ENCODE peak calls at places on chromosomes 12 and 14, in five cellular contexts. T, N, K, V and L are unnamed samples.

GRCh38 chr12:130514149-130514551 is 176.5 kb downstream of the PIWIL1 start:
- DNase-seq in V (no peak), T (no peak), K (no peak), N (no peak), L (no peak)

GRCh38 chr12:5273709-5274108 is 158.2 kb upstream of the NTF3 start:
- DNase-seq in K (no peak), N (no peak), T (no peak), V (no peak), L (no peak)

GRCh38 chr12:9692909-9693308 is 23.4 kb downstream of the CLEC2D start:
- DNase-seq in V (peak; percentile 36), T (no peak), N (peak; percentile 26), K (no peak), L (no peak)

GRCh38 chr14:105398726-105399440 is 545 bp downstream of the TEX22 start:
- DNase-seq in K (no peak), T (no peak), V (peak; percentile 39), N (peak; percentile 53), L (no peak)

GRCh38 chr14:94157195-94157594 is 16.9 kb upstream of the PPP4R4 start:
- DNase-seq in V (no peak), K (no peak), N (no peak), T (no peak), L (no peak)

GRCh38 chr12:51403744-51404143 is 12.5 kb upstream of the GALNT6 start:
- DNase-seq in N (no peak), V (no peak), K (no peak), T (no peak), L (no peak)

GRCh38 chr12:58346032-58346632 is 404.8 kb downstream of the ATP23 start:
- DNase-seq in V (peak; percentile 69), N (peak; percentile 68), T (no peak), K (peak; percentile 67), L (no peak)

GRCh38 chr14:50964683-50965390 is 20.6 kb upstream of the PYGL start:
- DNase-seq in T (no peak), K (peak; percentile 96), N (peak; percentile 97), V (peak; percentile 98), L (peak; percentile 68)

GRCh38 chr14:22837059-22837749 is 819 bp downstream of the MMP14 start:
- DNase-seq in N (peak; percentile 61), V (peak; percentile 59), K (peak; percentile 59), T (peak; percentile 85), L (peak; percentile 73)

GRCh38 chr14:50225067-50225973 is 6.1 kb downstream of the SOS2 start:
- DNase-seq in N (peak; percentile 89), T (no peak), K (peak; percentile 85), V (peak; percentile 82), L (no peak)

GRCh38 chr12:40819427-40820108 is 127.3 kb downstream of the CNTN1 start:
- DNase-seq in T (no peak), V (no peak), N (no peak), K (no peak), L (peak; percentile 55)

GRCh38 chr14:92549096-92549852 is 35.7 kb downstream of the RIN3 start:
- DNase-seq in V (no peak), N (peak; percentile 25), T (no peak), K (no peak), L (no peak)

GRCh38 chr12:6124411-6125151 is at the start of gene VWF:
- DNase-seq in K (no peak), N (no peak), V (no peak), T (no peak), L (no peak)

GRCh38 chr12:64569923-64570595 is 40.2 kb upstream of the RASSF3 start:
- DNase-seq in K (no peak), T (no peak), V (no peak), N (no peak), L (no peak)

GRCh38 chr14:56004807-56005579 is 113.2 kb upstream of the PELI2 start:
- DNase-seq in T (no peak), N (peak; percentile 90), V (peak; percentile 91), K (peak; percentile 85), L (no peak)

GRCh38 chr14:84937044-84937443 is 592.9 kb upstream of the FLRT2 start:
- DNase-seq in T (no peak), V (no peak), N (no peak), K (no peak), L (no peak)

GRCh38 chr12:114955414-114956014 is 271.5 kb upstream of the TBX3 start:
- DNase-seq in V (peak; percentile 43), K (no peak), N (peak; percentile 33), T (no peak), L (no peak)

GRCh38 chr12:108649668-108650067 is 16.0 kb upstream of the SELPLG start:
- DNase-seq in K (peak; percentile 95), T (no peak), N (peak; percentile 80), V (peak; percentile 87), L (no peak)

GRCh38 chr12:9647825-9648700 is 21.4 kb upstream of the CLEC2D start:
- DNase-seq in K (peak; percentile 80), N (peak; percentile 83), T (peak; percentile 88), V (peak; percentile 74), L (peak; percentile 72)

GRCh38 chr12:88393017-88393767 is 187.1 kb downstream of the KITLG start:
- DNase-seq in T (no peak), K (peak; percentile 43), N (peak; percentile 43), V (peak; percentile 60), L (no peak)

GRCh38 chr14:76389841-76390240 is 13.9 kb downstream of the ESRRB start:
- DNase-seq in K (no peak), V (no peak), T (no peak), N (no peak), L (no peak)

GRCh38 chr12:42735869-42736361 is 146.4 kb upstream of the PRICKLE1 start:
- DNase-seq in N (no peak), T (no peak), K (no peak), V (no peak), L (no peak)

GRCh38 chr12:121508533-121508932 is 72.3 kb downstream of the KDM2B start:
- DNase-seq in T (no peak), K (no peak), N (no peak), V (no peak), L (no peak)

GRCh38 chr14:35438910-35439713 is 34.6 kb upstream of the NFKBIA start:
- DNase-seq in N (peak; percentile 22), T (no peak), V (peak; percentile 14), K (no peak), L (no peak)

GRCh38 chr12:53862831-53863230 is 75.8 kb upstream of the HOXC13 start:
- DNase-seq in K (no peak), T (no peak), V (peak; percentile 2), N (no peak), L (no peak)

GRCh38 chr14:26394114-26394855 is 203.5 kb downstream of the NOVA1 start:
- DNase-seq in V (peak; percentile 69), K (peak; percentile 17), T (no peak), N (peak; percentile 64), L (peak; percentile 71)

GRCh38 chr12:45138609-45139008 is 77.3 kb upstream of the ANO6 start:
- DNase-seq in K (no peak), T (no peak), N (no peak), V (no peak), L (no peak)
- TF ChIP-seq CTCF in K (no peak), T (no peak), N (no peak), V (no peak), L (no peak)

DNA sequence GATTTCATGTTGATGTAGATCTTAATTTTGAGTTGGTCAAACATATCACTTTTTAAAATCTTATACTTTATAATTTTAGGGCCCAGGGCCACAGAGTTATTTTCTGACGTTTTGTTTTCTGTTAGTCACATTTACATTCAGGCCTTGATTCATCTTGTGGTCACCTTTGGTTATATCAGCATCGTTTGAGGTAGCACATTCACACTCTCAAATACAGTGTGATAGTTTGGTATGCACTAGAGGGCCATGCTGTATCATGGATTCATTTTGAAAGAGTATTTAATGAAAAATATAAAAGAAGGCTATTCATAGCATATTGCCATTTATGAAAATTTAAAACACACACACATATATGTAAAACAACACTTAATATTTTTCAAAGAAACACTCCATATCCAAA is 274.6 kb downstream of the RAD51B start:
- DNase-seq in N (no peak), V (no peak), K (peak; percentile 42), T (no peak), L (no peak)
- TF ChIP-seq CTCF in N (no peak), V (no peak), K (no peak), T (no peak), L (no peak)

DNA sequence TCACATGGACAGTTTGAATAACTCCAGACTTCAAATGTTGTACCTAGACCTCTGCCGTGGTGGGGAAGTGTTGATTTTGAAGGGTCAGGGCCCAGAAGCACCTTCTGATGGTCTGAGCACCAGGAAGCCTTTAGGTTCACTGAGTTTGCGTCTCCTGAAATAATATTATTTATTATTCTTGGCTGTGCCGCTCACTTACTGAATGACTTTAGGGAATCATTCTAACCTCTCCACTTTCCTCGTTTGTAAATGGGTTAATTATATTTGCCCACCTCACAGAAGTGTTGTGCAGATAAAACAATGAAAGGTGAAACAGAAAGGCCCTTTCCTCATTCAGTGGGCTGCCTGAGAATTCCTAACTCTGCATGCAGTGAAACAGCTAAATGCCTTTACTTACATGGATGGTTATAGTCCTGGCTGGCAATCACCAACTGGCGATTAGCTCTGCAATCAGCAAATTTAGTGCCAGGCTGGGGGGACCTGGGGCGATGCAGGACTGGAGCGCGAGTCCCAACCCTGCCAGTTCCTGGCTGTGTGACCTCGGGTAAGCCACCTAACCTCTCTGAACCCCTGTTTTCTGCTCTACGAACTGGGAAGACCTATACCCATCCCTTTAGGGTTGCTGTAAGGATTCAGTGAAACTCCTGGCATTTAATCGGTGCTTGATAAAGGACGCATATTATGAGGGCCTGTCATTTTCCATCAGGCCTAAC is 57.5 kb downstream of the MAP1LC3B2 start:
- DNase-seq in V (no peak), T (no peak), N (no peak), K (no peak), L (no peak)
- TF ChIP-seq CTCF in V (no peak), T (no peak), N (no peak), K (no peak), L (no peak)

GRCh38 chr12:127145929-127146789 is 1120.8 kb upstream of the TMEM132C start:
- DNase-seq in N (peak; percentile 55), V (peak; percentile 68), T (peak; percentile 79), K (peak; percentile 72), L (no peak)

GRCh38 chr12:127145543-127145928 is 1121.4 kb upstream of the TMEM132C start:
- DNase-seq in V (no peak), N (no peak), K (no peak), T (no peak), L (no peak)

GRCh38 chr12:127148318-127148717 is 1118.7 kb upstream of the TMEM132C start:
- DNase-seq in K (no peak), V (no peak), N (no peak), T (no peak), L (no peak)

GRCh38 chr12:127147724-127148123 is 1119.2 kb upstream of the TMEM132C start:
- DNase-seq in T (no peak), N (no peak), K (no peak), V (no peak), L (no peak)

DNA sequence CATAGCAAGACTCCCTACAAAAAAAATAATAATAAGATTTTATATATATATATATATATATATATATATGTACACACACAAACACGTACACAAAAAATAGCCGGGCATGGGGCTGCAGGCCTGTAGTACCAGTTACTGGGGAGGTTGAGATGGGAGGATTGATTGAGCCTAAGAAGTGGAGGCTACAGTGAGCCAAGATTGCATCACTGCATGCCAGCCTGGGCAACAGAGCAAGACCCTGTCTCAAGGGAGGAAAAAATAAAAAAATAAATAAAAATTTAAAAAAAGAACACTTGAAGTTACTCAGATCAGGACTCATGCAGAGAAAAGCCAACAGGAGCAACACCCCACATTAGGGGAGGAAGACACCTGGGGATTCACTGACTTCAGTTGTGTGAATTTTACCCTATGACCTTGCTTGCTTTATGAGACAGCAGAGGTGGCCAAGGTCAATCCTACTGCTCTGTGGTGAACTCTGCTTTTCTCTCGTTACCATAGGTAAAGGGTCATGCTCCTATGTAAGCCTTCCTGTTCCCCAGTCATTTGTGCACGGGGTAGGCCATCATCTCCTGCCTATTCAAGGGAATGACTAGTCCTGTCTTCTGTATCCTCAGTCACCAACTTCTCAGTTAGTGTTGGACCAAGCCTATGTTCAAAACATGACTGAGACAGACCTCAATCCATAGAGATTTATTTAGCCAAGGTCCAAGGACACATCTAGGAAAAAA is 1119.8 kb upstream of the TMEM132C start:
- DNase-seq in T (no peak), K (no peak), V (no peak), N (no peak), L (no peak)
- TF ChIP-seq CTCF in T (no peak), K (no peak), V (no peak), N (no peak), L (no peak)